ENCODE peak calls at places on chromosomes 12 and 14, in nine cellular contexts. D, H, N, R, F, X, T, O and Y are unnamed samples.

GRCh38 chr14:91143862-91144261 is 30.0 kb downstream of the DGLUCY start:
- DNase-seq in D (no peak), H (peak), N (no peak), R (no peak), F (no peak), X (no peak), T (no peak), O (no peak), Y (no peak)

GRCh38 chr14:32480337-32480736 is 151.2 kb downstream of the AKAP6 start:
- DNase-seq in D (no peak), H (no peak), N (no peak), R (no peak), F (no peak), X (no peak), T (no peak), O (no peak), Y (no peak)

GRCh38 chr14:95523051-95523817 is 6.8 kb upstream of the SYNE3 start:
- DNase-seq in D (no peak), H (no peak), N (no peak), R (no peak), F (no peak), X (peak), T (no peak), O (no peak), Y (peak)

GRCh38 chr12:50734409-50735263 is 29.3 kb upstream of the ATF1 start:
- DNase-seq in D (peak), H (peak), N (peak), R (peak), F (peak), X (peak), T (peak), O (no peak), Y (peak)

GRCh38 chr14:21476526-21476924 is 234 bp downstream of the RAB2B start:
- DNase-seq in D (peak), H (no peak), N (peak), R (no peak), F (peak), X (peak), T (no peak), O (no peak), Y (no peak)

GRCh38 chr12:120500577-120500976 is 4.7 kb downstream of the DYNLL1 start:
- DNase-seq in D (no peak), H (peak), N (no peak), R (no peak), F (no peak), X (no peak), T (no peak), O (no peak), Y (no peak)

GRCh38 chr14:38731962-38732361 is 371.1 kb downstream of the SEC23A start:
- DNase-seq in D (no peak), H (no peak), N (no peak), R (no peak), F (no peak), X (no peak), T (no peak), O (no peak), Y (no peak)

GRCh38 chr12:104190151-104190550 is 25.4 kb upstream of the TXNRD1 start:
- DNase-seq in D (no peak), H (no peak), N (no peak), R (no peak), F (no peak), X (no peak), T (no peak), O (no peak), Y (no peak)

GRCh38 chr14:90558983-90559590 is 162.3 kb downstream of the CALM1 start:
- DNase-seq in D (no peak), H (no peak), N (no peak), R (no peak), F (no peak), X (no peak), T (no peak), O (no peak), Y (no peak)

GRCh38 chr14:103935102-103935501 is 6.8 kb downstream of the TDRD9 start:
- DNase-seq in D (no peak), H (no peak), N (no peak), R (no peak), F (no peak), X (no peak), T (no peak), O (no peak), Y (no peak)

GRCh38 chr12:27868165-27868564 is 88.1 kb upstream of the MANSC4 start:
- DNase-seq in D (no peak), H (no peak), N (no peak), R (no peak), F (no peak), X (no peak), T (no peak), O (no peak), Y (no peak)

GRCh38 chr14:21647380-21647779 is 6.3 kb upstream of the OR4E2 start:
- DNase-seq in D (no peak), H (peak), N (no peak), R (no peak), F (no peak), X (no peak), T (no peak), O (no peak), Y (no peak)

GRCh38 chr12:80837342-80837978 is 100.3 kb downstream of the LIN7A start:
- DNase-seq in D (peak), H (peak), N (peak), R (peak), F (peak), X (peak), T (no peak), O (no peak), Y (peak)

GRCh38 chr12:55693323-55694187 is 14.1 kb downstream of the ITGA7 start:
- DNase-seq in D (no peak), H (no peak), N (no peak), R (no peak), F (no peak), X (no peak), T (no peak), O (no peak), Y (no peak)

GRCh38 chr14:103444837-103445524 is 59.8 kb downstream of the MARK3 start:
- DNase-seq in D (peak), H (no peak), N (peak), R (no peak), F (no peak), X (no peak), T (no peak), O (no peak), Y (no peak)

GRCh38 chr12:31263661-31264060 is 62.3 kb downstream of the SINHCAF start:
- DNase-seq in D (no peak), H (no peak), N (no peak), R (no peak), F (no peak), X (no peak), T (no peak), O (no peak), Y (no peak)

GRCh38 chr12:64903738-64904137 is 79.3 kb downstream of the TBC1D30 start:
- DNase-seq in D (no peak), H (no peak), N (no peak), R (no peak), F (no peak), X (no peak), T (no peak), O (no peak), Y (no peak)

GRCh38 chr14:91946313-91947195 is 940 bp downstream of the FBLN5 start:
- DNase-seq in D (no peak), H (peak), N (no peak), R (no peak), F (no peak), X (no peak), T (peak), O (no peak), Y (no peak)

GRCh38 chr14:100307215-100308111 is 1.2 kb upstream of the SLC25A29 start:
- DNase-seq in D (peak), H (peak), N (peak), R (no peak), F (no peak), X (no peak), T (peak), O (no peak), Y (peak)

GRCh38 chr12:116954700-116955381 is 44.1 kb downstream of the FBXW8 start:
- DNase-seq in D (no peak), H (peak), N (no peak), R (no peak), F (no peak), X (no peak), T (no peak), O (no peak), Y (no peak)

GRCh38 chr14:105439710-105440553 is 20.3 kb downstream of the MTA1 start:
- DNase-seq in D (peak), H (peak), N (no peak), R (no peak), F (peak), X (no peak), T (no peak), O (no peak), Y (no peak)

GRCh38 chr12:7361271-7361670 is 57.4 kb downstream of the ACSM4 start:
- DNase-seq in D (no peak), H (no peak), N (no peak), R (no peak), F (no peak), X (no peak), T (no peak), O (no peak), Y (no peak)

GRCh38 chr12:6548556-6549378 is 7.1 kb downstream of the IFFO1 start:
- DNase-seq in D (no peak), H (peak), N (no peak), R (no peak), F (no peak), X (no peak), T (no peak), O (no peak), Y (no peak)

GRCh38 chr12:54141534-54142475 is 47.0 kb downstream of the SMUG1 start:
- DNase-seq in D (no peak), H (no peak), N (no peak), R (no peak), F (no peak), X (no peak), T (no peak), O (no peak), Y (no peak)

GRCh38 chr14:104972301-104973211 is 5.6 kb downstream of the AHNAK2 start:
- DNase-seq in D (no peak), H (peak), N (no peak), R (peak), F (peak), X (no peak), T (no peak), O (no peak), Y (no peak)

GRCh38 chr14:31950760-31951637 is 126.1 kb upstream of the ARHGAP5 start:
- DNase-seq in D (peak), H (no peak), N (peak), R (no peak), F (peak), X (no peak), T (peak), O (no peak), Y (no peak)

GRCh38 chr14:103846569-103847438 is 571 bp downstream of the PPP1R13B start:
- DNase-seq in D (peak), H (peak), N (peak), R (no peak), F (no peak), X (no peak), T (peak), O (no peak), Y (no peak)

GRCh38 chr14:92037989-92038388 is 1.9 kb downstream of the TRIP11 start:
- DNase-seq in D (peak), H (peak), N (no peak), R (no peak), F (no peak), X (no peak), T (no peak), O (no peak), Y (no peak)

GRCh38 chr14:72291908-72292688 is 359.9 kb downstream of the RGS6 start:
- DNase-seq in D (peak), H (peak), N (peak), R (peak), F (peak), X (peak), T (peak), O (peak), Y (peak)

GRCh38 chr14:77120771-77121743 is 20.5 kb downstream of the ZDHHC22 start:
- DNase-seq in D (no peak), H (no peak), N (no peak), R (no peak), F (no peak), X (no peak), T (no peak), O (peak), Y (no peak)

GRCh38 chr12:94640134-94640928 is 10.0 kb downstream of the TMCC3 start:
- DNase-seq in D (no peak), H (no peak), N (no peak), R (no peak), F (no peak), X (no peak), T (no peak), O (peak), Y (peak)

GRCh38 chr12:124923906-124924734 is 9.7 kb upstream of the UBC start:
- DNase-seq in D (no peak), H (no peak), N (peak), R (no peak), F (no peak), X (no peak), T (no peak), O (no peak), Y (peak)

GRCh38 chr12:884746-885414 is 64.6 kb downstream of the RAD52 start:
- DNase-seq in D (no peak), H (no peak), N (no peak), R (no peak), F (no peak), X (no peak), T (no peak), O (no peak), Y (no peak)

GRCh38 chr14:69373104-69373503 is 25.0 kb downstream of the ERH start:
- DNase-seq in D (no peak), H (no peak), N (no peak), R (no peak), F (no peak), X (no peak), T (no peak), O (no peak), Y (no peak)

GRCh38 chr14:54117401-54117800 is 160.8 kb upstream of the BMP4 start:
- DNase-seq in D (no peak), H (peak), N (no peak), R (no peak), F (no peak), X (no peak), T (no peak), O (no peak), Y (no peak)

GRCh38 chr12:106297075-106297474 is 5.5 kb upstream of the TCP11L2 start:
- DNase-seq in D (no peak), H (no peak), N (no peak), R (no peak), F (no peak), X (no peak), T (no peak), O (no peak), Y (no peak)

GRCh38 chr12:48021485-48022179 is 17.4 kb upstream of the COL2A1 start:
- DNase-seq in D (no peak), H (no peak), N (no peak), R (no peak), F (no peak), X (no peak), T (peak), O (no peak), Y (no peak)

GRCh38 chr14:89013098-89013504 is 188.7 kb downstream of the TTC8 start:
- DNase-seq in D (no peak), H (peak), N (peak), R (peak), F (peak), X (peak), T (peak), O (no peak), Y (peak)

GRCh38 chr12:105554223-105554678 is 223.8 kb downstream of the C12orf75 start:
- DNase-seq in D (no peak), H (peak), N (no peak), R (no peak), F (no peak), X (no peak), T (no peak), O (no peak), Y (no peak)

GRCh38 chr12:75341873-75342272 is 7.4 kb downstream of the GLIPR1L1 start:
- DNase-seq in D (no peak), H (no peak), N (no peak), R (peak), F (no peak), X (no peak), T (no peak), O (no peak), Y (no peak)
- TF ChIP-seq MAX in D (no peak), H (no peak), N (no peak), R (no peak), F (no peak), X (no peak), T (no peak), O (no peak), Y (no peak)

DNA sequence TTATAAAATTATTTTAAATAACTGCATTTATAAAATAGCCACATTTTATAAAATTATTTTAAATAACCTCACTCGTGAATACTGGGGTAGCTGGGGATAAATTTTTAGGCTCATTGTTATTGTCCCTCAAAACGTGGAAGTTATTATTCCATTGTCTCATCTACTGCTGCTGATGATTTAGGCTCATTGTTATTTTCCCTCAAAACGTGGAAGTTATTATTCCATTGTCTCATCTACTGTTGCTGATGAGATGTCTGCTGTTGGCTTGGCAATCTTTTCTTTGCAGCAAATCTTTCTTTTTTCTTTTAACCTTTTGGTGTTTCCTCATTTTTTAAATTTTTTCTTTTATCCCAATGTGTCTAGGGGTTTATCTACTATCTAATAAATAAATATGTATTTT is 182.6 kb upstream of the PZP start:
- DNase-seq in D (no peak), H (no peak), N (no peak), R (no peak), F (no peak), X (no peak), T (no peak), O (no peak), Y (no peak)
- H3K4me3 ChIP-seq in D (no peak), H (no peak), N (no peak), R (no peak), F (no peak), X (no peak), T (no peak), O (no peak), Y (no peak)

GRCh38 chr12:122203968-122204828 is 689 bp downstream of the B3GNT4 start:
- DNase-seq in D (peak), H (no peak), N (no peak), R (no peak), F (no peak), X (no peak), T (peak), O (no peak), Y (no peak)
- TF ChIP-seq MAX in D (no peak), H (no peak), N (no peak), R (no peak), F (no peak), X (no peak), T (no peak), O (no peak), Y (no peak)

DNA sequence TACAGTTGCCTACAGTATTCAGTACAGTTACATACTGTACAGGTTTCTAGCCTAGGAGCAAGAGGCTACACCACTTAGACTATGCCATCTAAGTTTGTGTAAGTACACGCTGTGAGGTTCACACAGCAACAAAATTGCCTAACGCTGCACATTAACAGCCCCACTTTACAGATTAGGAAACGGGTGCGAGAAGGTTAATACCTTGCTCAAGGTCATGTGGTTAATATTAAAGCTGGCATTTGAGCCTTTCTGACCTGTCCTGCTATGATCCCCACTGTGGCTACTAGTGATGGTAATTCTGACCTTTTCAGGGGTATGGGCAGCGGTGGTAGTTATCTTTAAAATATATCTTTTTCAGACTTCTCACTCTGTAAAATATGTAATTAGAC is 20.9 kb downstream of the ACVR1B start:
- DNase-seq in D (no peak), H (no peak), N (no peak), R (no peak), F (no peak), X (no peak), T (no peak), O (no peak), Y (peak)
- H3K4me3 ChIP-seq in D (no peak), H (no peak), N (no peak), R (no peak), F (no peak), X (no peak), T (no peak), O (no peak), Y (peak)

GRCh38 chr14:75307700-75308379 is 29.2 kb downstream of the FOS start:
- DNase-seq in D (peak), H (peak), N (peak), R (peak), F (peak), X (peak), T (peak), O (no peak), Y (peak)

GRCh38 chr14:75315143-75315542 is 36.5 kb downstream of the FOS start:
- DNase-seq in D (peak), H (peak), N (no peak), R (no peak), F (no peak), X (no peak), T (no peak), O (no peak), Y (no peak)

GRCh38 chr14:75306917-75307699 is 28.5 kb downstream of the FOS start:
- DNase-seq in D (peak), H (no peak), N (peak), R (peak), F (peak), X (no peak), T (no peak), O (no peak), Y (peak)

DNA sequence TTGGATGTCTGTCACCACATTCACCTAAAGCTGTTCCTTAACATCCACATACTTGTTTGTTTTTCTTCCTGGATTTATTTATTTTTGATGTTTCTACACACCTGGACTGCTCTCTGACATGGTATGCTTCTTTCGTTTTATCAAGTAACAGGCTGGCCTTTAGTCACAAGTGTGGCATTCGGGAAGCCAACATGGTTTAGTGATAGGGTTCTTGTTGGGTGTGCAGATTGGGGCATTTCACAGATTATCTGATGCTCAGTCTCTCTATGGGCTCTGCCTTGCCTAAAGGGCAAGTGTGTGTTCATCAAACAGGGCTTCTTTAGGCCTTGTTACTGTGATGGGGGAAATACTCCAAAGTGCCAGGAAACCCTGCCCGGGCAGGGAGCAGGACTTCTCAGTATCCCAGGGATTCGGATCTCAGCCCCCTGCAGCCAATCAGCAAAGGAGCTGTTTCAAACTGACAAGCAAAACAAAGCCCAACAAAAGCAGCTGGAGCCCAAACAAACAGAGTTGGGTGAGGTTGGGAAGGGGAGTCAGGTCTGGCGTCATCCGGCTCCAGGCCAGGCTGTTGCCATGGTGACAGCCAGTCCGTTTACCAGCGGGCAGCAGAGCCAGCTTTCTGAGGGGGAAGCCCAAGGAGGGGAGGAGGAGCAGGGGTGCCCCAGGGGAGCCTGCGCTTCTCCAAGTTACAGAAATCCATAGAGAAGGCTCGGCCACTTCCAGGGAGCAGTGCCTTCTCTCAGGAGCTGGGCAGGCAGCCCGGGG is 31.8 kb downstream of the FOS start:
- DNase-seq in D (peak), H (peak), N (no peak), R (no peak), F (peak), X (no peak), T (peak), O (no peak), Y (no peak)
- TF ChIP-seq MAX in D (no peak), H (no peak), N (no peak), R (no peak), F (no peak), X (no peak), T (no peak), O (no peak), Y (no peak)

DNA sequence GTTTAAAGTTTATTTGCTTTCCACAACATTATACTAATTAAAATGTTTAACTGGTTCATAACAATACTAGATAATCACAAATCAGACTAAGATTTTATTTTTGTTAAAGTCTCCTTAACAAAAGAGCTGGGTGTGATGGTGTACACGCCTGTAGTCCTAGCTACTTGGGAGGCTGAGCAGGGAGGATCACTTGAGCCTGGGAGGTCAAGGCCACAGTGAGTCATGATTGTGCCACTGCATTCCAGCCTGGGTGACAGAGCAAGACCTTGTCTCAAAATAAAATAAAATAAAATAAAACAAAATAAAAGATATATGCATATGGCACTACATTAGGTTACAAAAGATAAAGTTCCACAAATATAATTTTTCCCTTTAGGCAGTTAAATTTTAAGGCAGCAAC is 5.6 kb downstream of the MIS18BP1 start:
- DNase-seq in D (no peak), H (no peak), N (no peak), R (no peak), F (no peak), X (peak), T (no peak), O (no peak), Y (peak)
- H3K4me3 ChIP-seq in D (no peak), H (no peak), N (no peak), R (no peak), F (no peak), X (no peak), T (no peak), O (peak), Y (peak)